ENCODE peak calls at places on chromosomes 11 and 22, in five cellular contexts. W is endodermal cell, B is fibroblast of lung, H is GM23248, J is cardiac muscle cell. G is an unnamed sample. For H3K36me3, the result is how much of the 10 kb centered on the place peaks cover.

GRCh38 chr22:36193171-36193570 is 8.4 kb downstream of the APOL4 start:
- DNase-seq in W (no peak), B (no peak), H (no peak), J (no peak), G (no peak)

GRCh38 chr11:112610996-112611795 is 350.0 kb upstream of the NCAM1 start:
- DNase-seq in W (no peak), B (no peak), H (peak), J (no peak), G (no peak)

GRCh38 chr11:27848423-27848822 is 148.2 kb upstream of the BDNF start:
- DNase-seq in W (no peak), B (no peak), H (no peak), J (no peak), G (no peak)

GRCh38 chr22:38734203-38735100 is 21.3 kb downstream of the SUN2 start:
- DNase-seq in W (no peak), B (no peak), H (no peak), J (no peak), G (no peak)

GRCh38 chr22:35949243-35949642 is 79.4 kb downstream of the RBFOX2 start:
- DNase-seq in W (no peak), B (no peak), H (no peak), J (no peak), G (no peak)

GRCh38 chr11:111334495-111335123 is 36.3 kb downstream of the POU2AF3 start:
- DNase-seq in W (peak), B (peak), H (no peak), J (no peak), G (no peak)

GRCh38 chr22:43743131-43743530 is 69.0 kb downstream of the EFCAB6 start:
- DNase-seq in W (peak), B (no peak), H (no peak), J (peak), G (peak)

GRCh38 chr22:17913705-17914282 is 110.6 kb downstream of the MICAL3 start:
- DNase-seq in W (no peak), B (no peak), H (peak), J (no peak), G (no peak)

GRCh38 chr11:69386594-69387408 is 92.8 kb downstream of the MYEOV start:
- DNase-seq in W (no peak), B (no peak), H (no peak), J (no peak), G (no peak)

GRCh38 chr22:47736166-47737034 is 974.0 kb downstream of the TBC1D22A start:
- DNase-seq in W (no peak), B (no peak), H (no peak), J (no peak), G (no peak)

GRCh38 chr22:41768420-41768819 is 32.1 kb upstream of the CCDC134 start:
- DNase-seq in W (no peak), B (peak), H (peak), J (no peak), G (no peak)

GRCh38 chr11:24298126-24298525 is 198.7 kb upstream of the LUZP2 start:
- DNase-seq in W (no peak), B (no peak), H (peak), J (no peak), G (no peak)

GRCh38 chr11:120331301-120331966 is 4.8 kb upstream of the ARHGEF12 start:
- DNase-seq in W (no peak), B (peak), H (peak), J (no peak), G (no peak)

GRCh38 chr11:45484326-45484725 is 181.1 kb downstream of the CHST1 start:
- DNase-seq in W (peak), B (no peak), H (no peak), J (no peak), G (no peak)

DNA sequence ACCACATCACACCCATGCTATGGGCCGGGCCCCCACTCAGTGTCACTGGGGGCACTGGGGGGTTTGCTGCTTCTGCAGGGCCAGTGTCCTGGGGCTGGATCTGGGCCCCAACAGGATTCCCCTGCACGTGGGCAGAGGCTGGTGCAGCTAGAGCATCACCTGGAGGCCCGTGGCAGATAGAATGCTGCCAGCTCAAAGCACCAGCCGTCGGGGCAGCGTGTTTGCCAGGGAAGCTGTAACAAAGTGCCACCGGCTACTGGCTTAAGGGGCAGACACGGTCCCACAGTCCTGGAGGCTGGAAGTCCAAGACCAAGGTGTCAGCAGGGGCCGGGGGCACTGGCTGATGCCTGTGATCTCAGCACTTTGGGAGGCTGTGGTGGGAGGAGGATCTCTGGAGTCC is 7.1 kb downstream of the TCIRG1 start:
- DNase-seq in W (no peak), B (no peak), H (no peak), J (no peak), G (no peak)
- H3K36me3 ChIP-seq in W (under half), B (half or more), H (under half), J (under half), G (half or more)

DNA sequence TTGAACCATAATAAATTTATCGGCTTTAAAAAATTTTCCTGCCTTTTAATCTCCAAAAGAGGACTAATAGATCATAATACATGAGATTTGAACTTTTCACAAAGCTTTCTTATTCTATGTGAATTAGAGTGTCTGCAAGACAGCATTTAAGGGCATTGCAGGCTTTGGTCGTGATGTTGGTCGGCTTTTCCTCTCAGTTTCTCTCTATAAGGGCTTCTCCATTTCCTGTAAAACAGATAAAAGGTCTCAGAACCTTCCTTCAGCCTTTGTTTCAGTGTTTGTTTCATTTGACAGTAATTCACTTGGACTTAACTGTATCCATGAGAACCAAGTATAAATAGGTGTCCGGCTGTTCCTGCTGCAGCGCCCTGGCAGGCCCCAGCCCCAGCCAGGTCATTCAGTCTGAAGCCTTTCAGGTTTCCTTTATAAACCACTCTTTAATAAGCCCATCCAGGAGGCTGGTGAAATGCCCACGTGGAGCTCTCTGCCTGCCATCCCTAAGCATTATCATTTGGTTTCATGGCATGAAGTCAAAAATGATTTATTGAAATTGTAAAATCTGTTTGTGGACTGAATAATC is 37.2 kb upstream of the ADSL start:
- DNase-seq in W (no peak), B (no peak), H (no peak), J (no peak), G (no peak)
- H3K36me3 ChIP-seq in W (half or more), B (under half), H (under half), J (half or more), G (half or more)

DNA sequence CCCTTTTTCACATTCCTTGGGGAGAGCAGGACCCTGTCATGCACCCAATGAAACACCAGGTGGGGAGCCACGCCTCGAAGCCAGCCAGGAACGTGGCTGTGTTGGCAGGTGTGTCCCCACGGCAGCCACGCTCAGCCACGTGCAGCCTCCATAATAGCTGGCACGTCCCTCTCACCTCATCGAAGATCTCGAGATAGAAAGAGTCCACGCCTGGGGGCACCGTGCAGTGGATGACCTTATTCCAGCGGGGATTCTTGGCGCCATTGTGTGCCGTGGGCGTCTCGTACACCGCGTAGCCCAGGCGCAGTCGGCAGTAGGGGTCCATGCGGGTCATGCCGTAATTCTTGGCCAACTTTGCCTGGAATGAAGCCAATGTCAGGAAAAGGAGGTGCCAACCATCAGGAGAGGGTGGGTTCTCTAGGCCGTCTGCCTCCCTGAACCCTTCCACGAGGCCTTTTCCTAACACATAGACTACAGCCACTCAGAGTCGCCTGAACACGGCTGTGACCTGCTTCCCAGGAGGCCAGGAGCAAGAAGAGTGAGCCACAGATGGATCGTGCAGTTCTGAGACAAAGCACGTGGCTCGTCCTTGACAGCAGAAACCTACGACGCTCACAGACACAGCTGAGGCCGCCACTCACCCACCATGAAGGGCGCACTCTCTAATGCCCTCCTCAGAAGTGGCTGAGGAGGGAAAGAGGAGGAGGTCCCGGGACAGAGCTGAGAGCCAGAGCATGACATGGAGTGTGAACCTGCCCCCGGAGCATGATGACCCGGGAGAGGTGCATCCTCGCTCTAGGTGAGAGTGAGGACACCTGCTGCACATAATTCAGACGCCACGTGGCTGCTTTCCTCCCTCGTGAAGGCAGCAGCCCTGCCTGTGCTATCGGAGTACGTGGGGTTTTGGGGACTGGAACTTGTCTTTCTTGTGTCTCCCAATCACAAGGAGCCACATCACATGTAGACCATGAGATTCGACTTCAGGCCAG is 19.1 kb downstream of the TOLLIP start:
- DNase-seq in W (no peak), B (no peak), H (no peak), J (no peak), G (no peak)
- H3K36me3 ChIP-seq in W (under half), B (under half), H (under half), J (under half), G (half or more)

DNA sequence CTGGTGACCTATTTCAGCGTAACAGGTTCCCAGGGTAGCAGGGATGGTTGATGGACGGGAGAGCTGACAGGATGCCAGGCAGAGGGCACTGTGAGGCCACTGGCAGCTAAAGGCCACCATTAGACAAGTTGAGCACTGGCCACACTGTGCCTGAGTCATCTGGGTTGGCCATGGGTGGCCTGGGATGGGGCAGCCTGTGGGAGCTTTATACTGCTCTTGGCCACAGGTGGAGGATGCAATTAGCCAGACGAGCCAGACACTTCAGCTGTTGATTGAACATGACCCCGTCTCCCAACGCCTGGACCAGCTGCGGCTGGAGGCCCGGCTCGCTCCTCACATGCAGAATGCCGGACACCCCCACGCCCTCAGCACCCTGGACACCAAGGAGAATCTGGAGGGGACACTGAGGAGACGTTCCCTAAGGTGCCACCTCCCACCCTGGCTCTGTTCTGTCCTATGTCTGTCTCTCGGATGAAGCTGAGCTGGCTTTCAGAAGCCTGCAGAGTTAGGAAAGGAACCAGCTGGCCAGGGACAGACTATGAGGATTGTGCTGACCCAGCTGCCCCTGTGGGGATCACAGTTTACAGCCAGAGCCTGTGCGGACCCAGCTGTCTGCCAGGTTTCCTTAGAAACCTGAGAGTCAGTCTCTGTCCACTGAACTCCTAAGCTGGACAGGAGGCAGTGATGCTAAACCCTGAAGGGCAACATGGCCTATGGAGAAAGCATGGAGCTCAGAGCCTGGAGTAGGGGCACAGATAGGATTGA is 29.7 kb downstream of the PIK3IP1 start:
- DNase-seq in W (no peak), B (no peak), H (no peak), J (no peak), G (no peak)
- H3K36me3 ChIP-seq in W (under half), B (under half), H (under half), J (under half), G (half or more)

GRCh38 chr11:67136156-67136555 is 17.1 kb downstream of the KDM2A start:
- DNase-seq in W (no peak), B (no peak), H (no peak), J (no peak), G (no peak)

DNA sequence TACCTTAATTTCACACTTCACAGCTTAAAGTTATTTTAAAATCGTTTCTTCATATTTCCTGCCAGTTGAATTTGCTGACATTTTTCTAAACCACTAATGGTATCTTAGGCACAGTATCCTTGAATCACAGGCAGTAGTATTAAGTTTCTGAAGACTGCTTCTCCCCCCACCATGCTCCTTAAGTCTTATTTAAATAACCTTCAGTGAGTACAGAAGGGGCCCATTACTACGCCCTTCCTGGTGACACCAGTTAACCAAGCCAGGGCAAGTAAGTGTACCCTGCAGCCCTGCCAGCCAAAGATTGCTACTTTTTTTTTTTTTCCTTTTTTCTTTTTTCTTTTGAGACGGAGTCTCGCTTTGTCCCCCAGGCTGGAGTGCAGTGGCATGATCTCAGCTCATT is 19.9 kb downstream of the KDM2A start:
- DNase-seq in W (no peak), B (no peak), H (no peak), J (no peak), G (no peak)
- H3K36me3 ChIP-seq in W (half or more), B (under half), H (under half), J (under half), G (half or more)

DNA sequence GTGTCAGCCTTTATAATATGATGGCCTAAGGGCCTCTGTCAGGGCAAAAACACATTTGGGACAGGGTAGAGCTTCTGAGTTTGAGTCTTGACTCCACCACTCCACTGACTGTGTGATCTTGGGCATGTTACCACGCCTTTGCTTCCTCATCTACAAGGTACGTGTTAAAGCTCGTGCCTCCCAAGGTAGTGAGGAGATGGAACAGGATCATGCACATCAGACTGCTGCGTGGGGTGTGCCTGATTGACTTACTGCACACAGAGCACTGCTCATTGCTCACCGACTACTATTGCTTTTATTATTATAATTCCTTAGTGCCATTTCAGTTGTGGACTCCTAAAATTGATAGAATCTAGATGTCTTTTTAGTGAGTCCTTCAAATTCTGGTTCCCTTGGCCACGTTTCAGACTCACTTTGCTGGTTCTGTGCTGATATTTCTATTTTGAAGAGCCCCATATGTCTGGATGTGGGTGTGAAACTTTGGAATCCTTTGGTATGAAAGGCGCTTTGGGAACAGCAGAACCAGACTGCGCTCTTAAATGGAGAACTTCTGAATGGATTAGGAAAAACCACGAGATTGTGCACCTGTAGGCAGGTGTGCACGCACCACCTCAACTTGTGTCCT is 44.1 kb upstream of the RAB1B start:
- DNase-seq in W (peak), B (no peak), H (no peak), J (no peak), G (no peak)
- H3K36me3 ChIP-seq in W (half or more), B (under half), H (under half), J (under half), G (under half)

GRCh38 chr11:6721343-6721742 is 38.2 kb upstream of the MRPL17 start:
- DNase-seq in W (no peak), B (no peak), H (no peak), J (no peak), G (no peak)
- H3K36me3 ChIP-seq in W (under half), B (under half), H (under half), J (under half), G (under half)

GRCh38 chr22:50218996-50219727 is 18.4 kb downstream of the SELENOO start:
- DNase-seq in W (peak), B (peak), H (peak), J (peak), G (no peak)
- H3K36me3 ChIP-seq in W (half or more), B (half or more), H (under half), J (under half), G (half or more)

G was measured in NT2/D1.